ENCODE peak calls at places on chromosome 7, in nine cellular contexts. T, G, C, O, U, L, B, Z and E are unnamed samples.

GRCh38 chr7:54986716-54987115 is 32.1 kb upstream of the EGFR start:
- DNase-seq in T (no peak), G (no peak), C (no peak), O (no peak), U (no peak), L (no peak), B (no peak), Z (no peak), E (no peak)

GRCh38 chr7:36210542-36210941 is 57.5 kb downstream of the EEPD1 start:
- DNase-seq in T (no peak), G (no peak), C (no peak), O (no peak), U (no peak), L (peak), B (no peak), Z (no peak), E (no peak)

GRCh38 chr7:155741805-155742204 is 70.5 kb downstream of the SHH start:
- DNase-seq in T (no peak), G (no peak), C (no peak), O (no peak), U (no peak), L (no peak), B (no peak), Z (no peak), E (no peak)

GRCh38 chr7:512541-513311 is 6.9 kb downstream of the PDGFA start:
- DNase-seq in T (no peak), G (no peak), C (no peak), O (peak), U (no peak), L (no peak), B (no peak), Z (no peak), E (no peak)

GRCh38 chr7:151168022-151168786 is 710 bp upstream of the GBX1 start:
- DNase-seq in T (peak), G (no peak), C (no peak), O (peak), U (no peak), L (no peak), B (peak), Z (no peak), E (no peak)

GRCh38 chr7:51860305-51860704 is 543.7 kb upstream of the COBL start:
- DNase-seq in T (no peak), G (no peak), C (no peak), O (no peak), U (no peak), L (no peak), B (no peak), Z (no peak), E (no peak)

GRCh38 chr7:137669706-137670105 is 177.1 kb downstream of the DGKI start:
- DNase-seq in T (no peak), G (no peak), C (no peak), O (no peak), U (no peak), L (peak), B (no peak), Z (no peak), E (no peak)

GRCh38 chr7:15326044-15326644 is 235.7 kb downstream of the AGMO start:
- DNase-seq in T (no peak), G (peak), C (no peak), O (no peak), U (no peak), L (peak), B (no peak), Z (no peak), E (no peak)

GRCh38 chr7:1895664-1896515 is 225.8 kb downstream of the ELFN1 start:
- DNase-seq in T (no peak), G (no peak), C (no peak), O (no peak), U (peak), L (no peak), B (no peak), Z (peak), E (no peak)

GRCh38 chr7:131106681-131107342 is 220.9 kb upstream of the MKLN1 start:
- DNase-seq in T (peak), G (no peak), C (no peak), O (peak), U (peak), L (no peak), B (peak), Z (peak), E (no peak)

GRCh38 chr7:34845666-34846361 is 187.8 kb downstream of the NPSR1 start:
- DNase-seq in T (no peak), G (no peak), C (no peak), O (no peak), U (no peak), L (no peak), B (no peak), Z (no peak), E (no peak)

GRCh38 chr7:91109200-91109599 is 155.0 kb upstream of the FZD1 start:
- DNase-seq in T (no peak), G (no peak), C (no peak), O (no peak), U (no peak), L (no peak), B (no peak), Z (no peak), E (no peak)

GRCh38 chr7:119594956-119595355 is 678.0 kb upstream of the KCND2 start:
- DNase-seq in T (no peak), G (no peak), C (no peak), O (no peak), U (no peak), L (no peak), B (no peak), Z (no peak), E (no peak)

GRCh38 chr7:50450691-50451051 is 521 bp upstream of the FIGNL1 start:
- DNase-seq in T (peak), G (no peak), C (no peak), O (no peak), U (no peak), L (no peak), B (peak), Z (peak), E (no peak)

GRCh38 chr7:43302211-43302711 is 189.8 kb downstream of the HECW1 start:
- DNase-seq in T (no peak), G (peak), C (no peak), O (no peak), U (no peak), L (peak), B (no peak), Z (no peak), E (peak)

GRCh38 chr7:44107116-44107960 is 3.2 kb downstream of the AEBP1 start:
- DNase-seq in T (no peak), G (no peak), C (no peak), O (no peak), U (no peak), L (no peak), B (no peak), Z (no peak), E (no peak)

GRCh38 chr7:80997841-80998240 is 79.0 kb upstream of the SEMA3C start:
- DNase-seq in T (no peak), G (no peak), C (no peak), O (no peak), U (no peak), L (no peak), B (no peak), Z (no peak), E (no peak)

GRCh38 chr7:14197280-14197679 is 207.8 kb upstream of the ETV1 start:
- DNase-seq in T (no peak), G (no peak), C (no peak), O (no peak), U (peak), L (no peak), B (no peak), Z (no peak), E (no peak)

GRCh38 chr7:110181768-110182167 is 909.2 kb upstream of the LRRN3 start:
- DNase-seq in T (no peak), G (no peak), C (no peak), O (no peak), U (no peak), L (no peak), B (no peak), Z (no peak), E (no peak)

GRCh38 chr7:141698247-141699015 is 3.5 kb downstream of the DENND11 start:
- DNase-seq in T (no peak), G (no peak), C (no peak), O (no peak), U (no peak), L (no peak), B (no peak), Z (no peak), E (no peak)

GRCh38 chr7:70481717-70482116 is 650.2 kb upstream of the GALNT17 start:
- DNase-seq in T (no peak), G (no peak), C (no peak), O (no peak), U (no peak), L (no peak), B (no peak), Z (no peak), E (no peak)

GRCh38 chr7:100370746-100371145 is 2.5 kb upstream of the PILRA start:
- DNase-seq in T (no peak), G (no peak), C (no peak), O (no peak), U (no peak), L (no peak), B (no peak), Z (no peak), E (no peak)

GRCh38 chr7:64946772-64947171 is 43.7 kb downstream of the ZNF273 start:
- DNase-seq in T (no peak), G (no peak), C (no peak), O (no peak), U (no peak), L (peak), B (no peak), Z (no peak), E (no peak)

GRCh38 chr7:47738563-47739166 is 156.8 kb upstream of the TNS3 start:
- DNase-seq in T (no peak), G (no peak), C (no peak), O (no peak), U (no peak), L (no peak), B (no peak), Z (no peak), E (no peak)

GRCh38 chr7:14073988-14074387 is 84.5 kb upstream of the ETV1 start:
- DNase-seq in T (no peak), G (no peak), C (no peak), O (no peak), U (no peak), L (no peak), B (no peak), Z (no peak), E (no peak)

GRCh38 chr7:157548691-157549265 is 212.0 kb downstream of the DNAJB6 start:
- DNase-seq in T (no peak), G (no peak), C (no peak), O (peak), U (no peak), L (no peak), B (no peak), Z (no peak), E (no peak)

GRCh38 chr7:916291-916941 is 38.1 kb downstream of the ADAP1 start:
- DNase-seq in T (no peak), G (no peak), C (no peak), O (peak), U (no peak), L (no peak), B (no peak), Z (no peak), E (no peak)

GRCh38 chr7:70506463-70506862 is 625.5 kb upstream of the GALNT17 start:
- DNase-seq in T (no peak), G (no peak), C (no peak), O (peak), U (no peak), L (no peak), B (no peak), Z (no peak), E (no peak)

GRCh38 chr7:11472646-11473045 is 359.4 kb downstream of the THSD7A start:
- DNase-seq in T (no peak), G (no peak), C (no peak), O (no peak), U (no peak), L (no peak), B (no peak), Z (no peak), E (no peak)

GRCh38 chr7:8379264-8379663 is 54.1 kb upstream of the NXPH1 start:
- DNase-seq in T (no peak), G (no peak), C (no peak), O (no peak), U (no peak), L (no peak), B (no peak), Z (no peak), E (no peak)

GRCh38 chr7:74207586-74207985 is 2.2 kb upstream of the LAT2 start:
- DNase-seq in T (no peak), G (no peak), C (no peak), O (peak), U (no peak), L (no peak), B (no peak), Z (no peak), E (no peak)

GRCh38 chr7:23980081-23980480 is 270.1 kb downstream of the STK31 start:
- DNase-seq in T (no peak), G (no peak), C (no peak), O (no peak), U (no peak), L (no peak), B (no peak), Z (no peak), E (no peak)

GRCh38 chr7:51066405-51066882 is 250.2 kb downstream of the COBL start:
- DNase-seq in T (no peak), G (no peak), C (no peak), O (no peak), U (no peak), L (no peak), B (no peak), Z (no peak), E (no peak)

GRCh38 chr7:5553298-5553877 is 129.8 kb upstream of the TNRC18 start:
- DNase-seq in T (no peak), G (no peak), C (no peak), O (peak), U (no peak), L (no peak), B (no peak), Z (no peak), E (no peak)

GRCh38 chr7:151308791-151309190 is 32.8 kb upstream of the NUB1 start:
- DNase-seq in T (no peak), G (no peak), C (no peak), O (no peak), U (peak), L (no peak), B (no peak), Z (no peak), E (no peak)

GRCh38 chr7:54995631-54996340 is 23.0 kb upstream of the EGFR start:
- DNase-seq in T (no peak), G (peak), C (no peak), O (no peak), U (no peak), L (peak), B (no peak), Z (no peak), E (no peak)

GRCh38 chr7:97733276-97734206 is 1.7 kb downstream of the TAC1 start:
- DNase-seq in T (no peak), G (no peak), C (no peak), O (peak), U (peak), L (no peak), B (no peak), Z (no peak), E (no peak)

GRCh38 chr7:106593028-106593417 is 67.9 kb downstream of the CCDC71L start:
- DNase-seq in T (no peak), G (no peak), C (no peak), O (no peak), U (no peak), L (no peak), B (no peak), Z (no peak), E (no peak)

GRCh38 chr7:155526225-155526624 is 20.1 kb downstream of the CNPY1 start:
- DNase-seq in T (no peak), G (no peak), C (no peak), O (no peak), U (no peak), L (no peak), B (no peak), Z (no peak), E (no peak)